ENCODE peak calls at places on chromosomes 13 and 19, in four cellular contexts. W is nephron progenitor cell; N is activated T-cell treated with anti-CD3 and anti-CD28 coated beads, Interleukin-2, amount 50 U/mL, for 72 hours; F is EL. G is an unnamed sample.

GRCh38 chr13:110887242-110887954 is 27.5 kb downstream of the ANKRD10 start:
- DNase-seq in F (no peak), N (no peak), W (no peak), G (no peak)

GRCh38 chr13:47680752-47681151 is 320.3 kb downstream of the SUCLA2 start:
- DNase-seq in W (no peak), N (no peak), F (peak; percentile 61), G (no peak)

GRCh38 chr13:37173214-37173613 is 67.8 kb upstream of the CSNK1A1L start:
- DNase-seq in N (no peak), F (peak; percentile 80), W (no peak), G (no peak)

GRCh38 chr19:17972230-17972629 is 5.3 kb downstream of the KCNN1 start:
- DNase-seq in F (no peak), N (no peak), W (no peak), G (no peak)

GRCh38 chr13:33284916-33285315 is 639 bp downstream of the STARD13 start:
- DNase-seq in W (no peak), F (peak; percentile 38), N (no peak), G (no peak)

GRCh38 chr19:8699908-8700307 is 1.3 kb upstream of the ACTL9 start:
- DNase-seq in N (no peak), W (no peak), F (no peak), G (no peak)

GRCh38 chr13:48775285-48775684 is 121.6 kb downstream of the CYSLTR2 start:
- DNase-seq in W (no peak), N (no peak), F (peak; percentile 32), G (no peak)

GRCh38 chr19:32866564-32867265 is 2.9 kb downstream of the SLC7A9 start:
- DNase-seq in N (no peak), F (no peak), W (no peak), G (no peak)

GRCh38 chr13:47896546-47896945 is 104.5 kb downstream of the SUCLA2 start:
- DNase-seq in W (no peak), N (no peak), F (no peak), G (no peak)

GRCh38 chr19:38452430-38453366 is 19.2 kb downstream of the RYR1 start:
- DNase-seq in N (peak; percentile 7), W (peak; percentile 53), F (no peak), G (no peak)

GRCh38 chr19:24098359-24098758 is 11.4 kb downstream of the ZNF254 start:
- DNase-seq in F (peak; percentile 3), N (no peak), W (no peak), G (no peak)

GRCh38 chr13:110392510-110393233 is 85.6 kb downstream of the COL4A2 start:
- DNase-seq in W (no peak), N (no peak), F (peak; percentile 68), G (no peak)

GRCh38 chr19:21789761-21790160 is 22.4 kb upstream of the ZNF100 start:
- DNase-seq in F (no peak), W (no peak), N (no peak), G (no peak)

GRCh38 chr19:39199025-39199424 is 2.3 kb downstream of the NCCRP1 start:
- DNase-seq in F (peak; percentile 69), N (no peak), W (peak; percentile 77), G (no peak)

GRCh38 chr19:36060430-36060829 is 5.7 kb downstream of the WDR62 start:
- DNase-seq in F (peak; percentile 43), N (peak; percentile 24), W (peak; percentile 32), G (peak; percentile 56)

G was measured in right lobe of liver.